ENCODE peak calls at places on chromosomes 6 and 20, in ten cellular contexts. N is iris pigment epithelial cell; K is natural killer cell treated with Interleukin-12 subunit alpha and Interleukin-12 subunit beta and Interleukin-15 and Interleukin-18, amount 100 ng/mL, for 72 hours; Z is WTC11; D is posterior vena cava; C is HAP-1; U is left ventricle myocardium inferior; A is A549; G is cardiac muscle cell; W is AG08395. T is an unnamed sample.

GRCh38 chr20:52859156-52859887 is 112.8 kb upstream of the TSHZ2 start:
- DNase-seq in N (no peak), K (no peak), Z (peak; percentile 17), D (no peak), C (no peak), U (peak; percentile 16), A (no peak), G (no peak), W (peak; percentile 54), T (no peak)

GRCh38 chr6:111427341-111428116 is 55.5 kb downstream of the REV3L start:
- DNase-seq in N (peak; percentile 91), K (no peak), Z (no peak), D (no peak), C (no peak), U (no peak), A (peak; percentile 3), G (no peak), W (peak; percentile 58), T (peak; percentile 17)

GRCh38 chr6:36247691-36248090 is 22.2 kb upstream of the PNPLA1 start:
- DNase-seq in N (peak; percentile 64), K (no peak), Z (no peak), D (peak; percentile 70), C (no peak), U (no peak), A (no peak), G (no peak), W (no peak), T (no peak)

GRCh38 chr20:11585752-11586352 is 331.8 kb upstream of the BTBD3 start:
- DNase-seq in N (peak; percentile 51), K (no peak), Z (no peak), D (no peak), C (no peak), U (no peak), A (peak; percentile 32), G (peak; percentile 29), W (no peak), T (peak; percentile 20)

GRCh38 chr20:61659652-61660346 is 405.9 kb downstream of the TAF4 start:
- DNase-seq in N (no peak), K (no peak), Z (no peak), D (no peak), C (no peak), U (no peak), A (no peak), G (no peak), W (no peak), T (no peak)

GRCh38 chr6:43980004-43980795 is 147.1 kb downstream of the MRPL14 start:
- DNase-seq in N (no peak), K (no peak), Z (no peak), D (peak; percentile 88), C (no peak), U (no peak), A (no peak), G (no peak), W (no peak), T (no peak)

GRCh38 chr6:13507306-13507855 is 20.0 kb upstream of the GFOD1 start:
- DNase-seq in N (no peak), K (no peak), Z (no peak), D (no peak), C (no peak), U (no peak), A (no peak), G (no peak), W (no peak), T (no peak)

GRCh38 chr6:77040566-77041195 is 422.6 kb downstream of the HTR1B start:
- DNase-seq in N (peak; percentile 41), K (no peak), Z (no peak), D (no peak), C (no peak), U (no peak), A (no peak), G (no peak), W (peak; percentile 6), T (no peak)

GRCh38 chr6:54805077-54805476 is 41.5 kb upstream of the FAM83B start:
- DNase-seq in N (peak; percentile 72), K (no peak), Z (no peak), D (no peak), C (no peak), U (no peak), A (peak; percentile 0), G (peak; percentile 20), W (no peak), T (no peak)

GRCh38 chr20:48214601-48215000 is 429.3 kb upstream of the SULF2 start:
- DNase-seq in N (no peak), K (no peak), Z (no peak), D (no peak), C (no peak), U (no peak), A (no peak), G (no peak), W (no peak), T (no peak)

GRCh38 chr6:166471797-166472260 is 89.1 kb upstream of the MPC1 start:
- DNase-seq in N (no peak), K (no peak), Z (no peak), D (no peak), C (no peak), U (no peak), A (no peak), G (no peak), W (no peak), T (no peak)

GRCh38 chr6:163252132-163252729 is 162.3 kb upstream of the QKI start:
- DNase-seq in N (no peak), K (no peak), Z (no peak), D (no peak), C (no peak), U (no peak), A (no peak), G (no peak), W (no peak), T (no peak)

GRCh38 chr6:72733045-72733444 is 111.2 kb downstream of the KCNQ5 start:
- DNase-seq in N (no peak), K (no peak), Z (no peak), D (no peak), C (no peak), U (no peak), A (no peak), G (no peak), W (no peak), T (no peak)

GRCh38 chr6:139882977-139883728 is 508.7 kb upstream of the CITED2 start:
- DNase-seq in N (peak; percentile 67), K (no peak), Z (no peak), D (no peak), C (no peak), U (no peak), A (no peak), G (peak; percentile 59), W (no peak), T (no peak)

GRCh38 chr20:13995841-13996240 is 525 bp downstream of the MACROD2 start:
- DNase-seq in N (no peak), K (no peak), Z (peak; percentile 56), D (no peak), C (no peak), U (peak; percentile 17), A (peak; percentile 51), G (peak; percentile 57), W (peak; percentile 10), T (peak; percentile 48)

GRCh38 chr20:54648421-54649142 is 173.2 kb downstream of the DOK5 start:
- DNase-seq in N (no peak), K (no peak), Z (no peak), D (no peak), C (no peak), U (no peak), A (no peak), G (no peak), W (no peak), T (no peak)

GRCh38 chr20:35301426-35301825 is 9.2 kb upstream of the FAM83C start:
- DNase-seq in N (no peak), K (peak; percentile 10), Z (no peak), D (no peak), C (no peak), U (no peak), A (no peak), G (no peak), W (no peak), T (no peak)

GRCh38 chr6:131182991-131183425 is 47.7 kb downstream of the AKAP7 start:
- DNase-seq in N (peak; percentile 54), K (no peak), Z (no peak), D (no peak), C (peak; percentile 30), U (no peak), A (peak; percentile 42), G (peak; percentile 8), W (peak; percentile 43), T (peak; percentile 14)

GRCh38 chr6:34021839-34022190 is 124.1 kb downstream of the GRM4 start:
- DNase-seq in N (no peak), K (no peak), Z (no peak), D (no peak), C (no peak), U (no peak), A (no peak), G (no peak), W (no peak), T (no peak)

GRCh38 chr20:29410805-29411457 is 1846.5 kb upstream of the DEFB115 start:
- DNase-seq in N (no peak), K (no peak), Z (no peak), D (no peak), C (no peak), U (no peak), A (no peak), G (no peak), W (no peak), T (no peak)

GRCh38 chr6:35402136-35402855 is 49.8 kb upstream of the FANCE start:
- DNase-seq in N (no peak), K (no peak), Z (no peak), D (no peak), C (no peak), U (no peak), A (peak; percentile 25), G (no peak), W (no peak), T (peak; percentile 74)

GRCh38 chr20:63234693-63235398 is 859 bp upstream of the BIRC7 start:
- DNase-seq in N (peak; percentile 18), K (no peak), Z (peak; percentile 82), D (no peak), C (peak; percentile 62), U (no peak), A (peak; percentile 78), G (peak; percentile 63), W (no peak), T (peak; percentile 90)

GRCh38 chr6:6366778-6367177 is 46.3 kb upstream of the F13A1 start:
- DNase-seq in N (no peak), K (no peak), Z (no peak), D (no peak), C (no peak), U (no peak), A (no peak), G (peak; percentile 6), W (no peak), T (no peak)

GRCh38 chr6:26064619-26065257 is 22.5 kb upstream of the HFE start:
- DNase-seq in N (peak; percentile 56), K (peak; percentile 67), Z (peak; percentile 26), D (no peak), C (peak; percentile 34), U (no peak), A (peak; percentile 59), G (peak; percentile 54), W (peak; percentile 51), T (no peak)

GRCh38 chr6:43335469-43335868 is 26.8 kb upstream of the CRIP3 start:
- DNase-seq in N (no peak), K (no peak), Z (no peak), D (no peak), C (no peak), U (no peak), A (no peak), G (no peak), W (no peak), T (no peak)

GRCh38 chr6:89281779-89282246 is 33.3 kb downstream of the GABRR2 start:
- DNase-seq in N (peak; percentile 55), K (no peak), Z (peak; percentile 74), D (no peak), C (peak; percentile 79), U (no peak), A (peak; percentile 57), G (peak; percentile 61), W (peak; percentile 53), T (peak; percentile 90)

GRCh38 chr6:113854531-113855499 is 2.3 kb upstream of the MARCKS start:
- DNase-seq in N (peak; percentile 81), K (no peak), Z (peak; percentile 87), D (peak; percentile 90), C (peak; percentile 90), U (peak; percentile 77), A (peak; percentile 78), G (peak; percentile 85), W (peak; percentile 77), T (peak; percentile 82)

GRCh38 chr6:11580686-11581085 is 43.1 kb downstream of the TMEM170B start:
- DNase-seq in N (no peak), K (no peak), Z (no peak), D (no peak), C (no peak), U (no peak), A (no peak), G (no peak), W (no peak), T (no peak)

T was measured in HuH-7.